ENCODE peak calls at places on chromosome 1, in six cellular contexts. One of them, this sample, is unnamed.
A peak's percentile ranks its signal among the peaks of the same experiment; 100 is the strongest.

GRCh38 chr1:110643886-110644285 is 30.9 kb downstream of the KCNA3 start:
- DNase-seq in A549: no peak
- DNase-seq in K562: no peak
- DNase-seq in IMR-90: no peak
- DNase-seq in H1: no peak
- DNase-seq in GM12878: no peak
- DNase-seq in this sample: no peak

GRCh38 chr1:200290010-200290685 is 119.7 kb downstream of the ZNF281 start:
- DNase-seq in A549: peak; percentile 57
- DNase-seq in K562: no peak
- DNase-seq in IMR-90: no peak
- DNase-seq in H1: no peak
- DNase-seq in GM12878: no peak
- DNase-seq in this sample: peak; percentile 11

GRCh38 chr1:234519506-234519905 is 40.5 kb upstream of the TARBP1 start:
- DNase-seq in A549: no peak
- DNase-seq in K562: no peak
- DNase-seq in IMR-90: no peak
- DNase-seq in H1: no peak
- DNase-seq in GM12878: no peak
- DNase-seq in this sample: no peak

GRCh38 chr1:29264773-29265389 is 28.6 kb downstream of the PTPRU start:
- DNase-seq in A549: no peak
- DNase-seq in K562: no peak
- DNase-seq in IMR-90: peak; percentile 84
- DNase-seq in H1: no peak
- DNase-seq in GM12878: no peak
- DNase-seq in this sample: no peak

GRCh38 chr1:90175490-90176157 is 180.7 kb downstream of the ZNF326 start:
- DNase-seq in A549: no peak
- DNase-seq in K562: no peak
- DNase-seq in IMR-90: no peak
- DNase-seq in H1: no peak
- DNase-seq in GM12878: no peak
- DNase-seq in this sample: no peak

GRCh38 chr1:13570924-13571323 is 12.7 kb upstream of the PDPN start:
- DNase-seq in A549: no peak
- DNase-seq in K562: peak; percentile 28
- DNase-seq in IMR-90: no peak
- DNase-seq in H1: no peak
- DNase-seq in GM12878: no peak
- DNase-seq in this sample: no peak

GRCh38 chr1:206715552-206716518 is 31.1 kb downstream of the MAPKAPK2 start:
- DNase-seq in A549: no peak
- DNase-seq in K562: no peak
- DNase-seq in IMR-90: no peak
- DNase-seq in H1: no peak
- DNase-seq in GM12878: no peak
- DNase-seq in this sample: no peak

GRCh38 chr1:218383051-218383450 is 37.9 kb downstream of the TGFB2 start:
- DNase-seq in A549: no peak
- DNase-seq in K562: no peak
- DNase-seq in IMR-90: no peak
- DNase-seq in H1: no peak
- DNase-seq in GM12878: no peak
- DNase-seq in this sample: no peak

GRCh38 chr1:235045034-235045690 is 83.5 kb downstream of the TOMM20 start:
- DNase-seq in A549: no peak
- DNase-seq in K562: no peak
- DNase-seq in IMR-90: peak; percentile 84
- DNase-seq in H1: no peak
- DNase-seq in GM12878: no peak
- DNase-seq in this sample: no peak

GRCh38 chr1:45969866-45970265 is 162.6 kb downstream of the PIK3R3 start:
- DNase-seq in A549: no peak
- DNase-seq in K562: no peak
- DNase-seq in IMR-90: no peak
- DNase-seq in H1: no peak
- DNase-seq in GM12878: no peak
- DNase-seq in this sample: no peak

GRCh38 chr1:151992345-151993083 is 1.1 kb downstream of the S100A10 start:
- DNase-seq in A549: peak; percentile 98
- DNase-seq in K562: peak; percentile 70
- DNase-seq in IMR-90: peak; percentile 87
- DNase-seq in H1: peak; percentile 75
- DNase-seq in GM12878: no peak
- DNase-seq in this sample: no peak

GRCh38 chr1:34419662-34420061 is 243.0 kb downstream of the C1orf94 start:
- DNase-seq in A549: no peak
- DNase-seq in K562: peak; percentile 15
- DNase-seq in IMR-90: no peak
- DNase-seq in H1: peak; percentile 57
- DNase-seq in GM12878: no peak
- DNase-seq in this sample: peak; percentile 29

GRCh38 chr1:211697356-211697755 is 21.9 kb upstream of the NEK2 start:
- DNase-seq in A549: no peak
- DNase-seq in K562: no peak
- DNase-seq in IMR-90: no peak
- DNase-seq in H1: no peak
- DNase-seq in GM12878: peak; percentile 79
- DNase-seq in this sample: no peak

GRCh38 chr1:77385551-77385950 is 103.7 kb downstream of the AK5 start:
- DNase-seq in A549: no peak
- DNase-seq in K562: no peak
- DNase-seq in IMR-90: peak; percentile 30
- DNase-seq in H1: no peak
- DNase-seq in GM12878: no peak
- DNase-seq in this sample: no peak

GRCh38 chr1:1202831-1203560 is 3.4 kb downstream of the TNFRSF18 start:
- DNase-seq in A549: no peak
- DNase-seq in K562: peak; percentile 66
- DNase-seq in IMR-90: no peak
- DNase-seq in H1: peak; percentile 48
- DNase-seq in GM12878: no peak
- DNase-seq in this sample: no peak

GRCh38 chr1:39639333-39640130 is at the start of gene HEYL:
- DNase-seq in A549: peak; percentile 86
- DNase-seq in K562: peak; percentile 96
- DNase-seq in IMR-90: peak; percentile 19
- DNase-seq in H1: peak; percentile 94
- DNase-seq in GM12878: no peak
- DNase-seq in this sample: no peak

GRCh38 chr1:208269338-208269666 is 25.1 kb upstream of the PLXNA2 start:
- DNase-seq in A549: no peak
- DNase-seq in K562: no peak
- DNase-seq in IMR-90: no peak
- DNase-seq in H1: no peak
- DNase-seq in GM12878: no peak
- DNase-seq in this sample: no peak

GRCh38 chr1:33349778-33350610 is 29.1 kb upstream of the A3GALT2 start:
- DNase-seq in A549: peak; percentile 70
- DNase-seq in K562: peak; percentile 97
- DNase-seq in IMR-90: peak; percentile 72
- DNase-seq in H1: peak; percentile 73
- DNase-seq in GM12878: no peak
- DNase-seq in this sample: peak; percentile 98

GRCh38 chr1:88239205-88239604 is 444.9 kb upstream of the PKN2 start:
- DNase-seq in A549: no peak
- DNase-seq in K562: no peak
- DNase-seq in IMR-90: no peak
- DNase-seq in H1: no peak
- DNase-seq in GM12878: no peak
- DNase-seq in this sample: no peak

GRCh38 chr1:38221006-38221649 is 174.5 kb upstream of the POU3F1 start:
- DNase-seq in A549: no peak
- DNase-seq in K562: no peak
- DNase-seq in IMR-90: peak; percentile 29
- DNase-seq in H1: no peak
- DNase-seq in GM12878: no peak
- DNase-seq in this sample: no peak

GRCh38 chr1:201282931-201283829 is at the start of gene PKP1:
- DNase-seq in A549: no peak
- DNase-seq in K562: no peak
- DNase-seq in IMR-90: peak; percentile 10
- DNase-seq in H1: peak; percentile 79
- DNase-seq in GM12878: no peak
- DNase-seq in this sample: no peak

GRCh38 chr1:18097206-18097605 is 10.4 kb upstream of the IGSF21 start:
- DNase-seq in A549: no peak
- DNase-seq in K562: no peak
- DNase-seq in IMR-90: no peak
- DNase-seq in H1: no peak
- DNase-seq in GM12878: no peak
- DNase-seq in this sample: no peak

GRCh38 chr1:206497774-206498173 is 9.6 kb upstream of the RASSF5 start:
- DNase-seq in A549: no peak
- DNase-seq in K562: no peak
- DNase-seq in IMR-90: no peak
- DNase-seq in H1: no peak
- DNase-seq in GM12878: no peak
- DNase-seq in this sample: no peak

GRCh38 chr1:25034736-25035522 is 104.9 kb upstream of the RUNX3 start:
- DNase-seq in A549: no peak
- DNase-seq in K562: no peak
- DNase-seq in IMR-90: no peak
- DNase-seq in H1: no peak
- DNase-seq in GM12878: no peak
- DNase-seq in this sample: no peak

GRCh38 chr1:203048086-203048485 is 21.8 kb downstream of the PPFIA4 start:
- DNase-seq in A549: no peak
- DNase-seq in K562: no peak
- DNase-seq in IMR-90: no peak
- DNase-seq in H1: no peak
- DNase-seq in GM12878: no peak
- DNase-seq in this sample: no peak

GRCh38 chr1:164561007-164561406 is 2.0 kb downstream of the PBX1 start:
- DNase-seq in A549: no peak
- DNase-seq in K562: no peak
- DNase-seq in IMR-90: no peak
- DNase-seq in H1: no peak
- DNase-seq in GM12878: no peak
- DNase-seq in this sample: no peak

GRCh38 chr1:174049514-174049913 is 27.4 kb upstream of the RC3H1 start:
- DNase-seq in A549: no peak
- DNase-seq in K562: no peak
- DNase-seq in IMR-90: no peak
- DNase-seq in H1: no peak
- DNase-seq in GM12878: no peak
- DNase-seq in this sample: no peak

GRCh38 chr1:53276902-53277281 is 38.6 kb upstream of the MAGOH start:
- DNase-seq in A549: no peak
- DNase-seq in K562: no peak
- DNase-seq in IMR-90: no peak
- DNase-seq in H1: no peak
- DNase-seq in GM12878: no peak
- DNase-seq in this sample: no peak

GRCh38 chr1:53276153-53276901 is 38.0 kb upstream of the MAGOH start:
- DNase-seq in A549: no peak
- DNase-seq in K562: no peak
- DNase-seq in IMR-90: no peak
- DNase-seq in H1: no peak
- DNase-seq in GM12878: no peak
- DNase-seq in this sample: no peak

GRCh38 chr1:53279556-53280160 is 41.3 kb upstream of the MAGOH start:
- DNase-seq in A549: no peak
- DNase-seq in K562: no peak
- DNase-seq in IMR-90: no peak
- DNase-seq in H1: no peak
- DNase-seq in GM12878: no peak
- DNase-seq in this sample: no peak

GRCh38 chr1:53277326-53277725 is 39.0 kb upstream of the MAGOH start:
- DNase-seq in A549: no peak
- DNase-seq in K562: no peak
- DNase-seq in IMR-90: no peak
- DNase-seq in H1: no peak
- DNase-seq in GM12878: no peak
- DNase-seq in this sample: no peak

GRCh38 chr1:53278294-53278693 is 40.0 kb upstream of the MAGOH start:
- DNase-seq in A549: peak; percentile 17
- DNase-seq in K562: peak; percentile 84
- DNase-seq in IMR-90: peak; percentile 7
- DNase-seq in H1: peak; percentile 89
- DNase-seq in GM12878: no peak
- DNase-seq in this sample: peak; percentile 89
- TF ChIP-seq RFX5 in A549: no peak
- TF ChIP-seq RFX5 in K562: no peak
- TF ChIP-seq RFX5 in IMR-90: no peak
- TF ChIP-seq RFX5 in H1: no peak
- TF ChIP-seq RFX5 in GM12878: no peak
- TF ChIP-seq RFX5 in this sample: no peak

GRCh38 chr1:54922921-54923421 is 36.0 kb upstream of the DHCR24 start:
- DNase-seq in A549: no peak
- DNase-seq in K562: no peak
- DNase-seq in IMR-90: no peak
- DNase-seq in H1: no peak
- DNase-seq in GM12878: no peak
- DNase-seq in this sample: no peak
- TF ChIP-seq RFX5 in A549: no peak
- TF ChIP-seq RFX5 in K562: no peak
- TF ChIP-seq RFX5 in IMR-90: no peak
- TF ChIP-seq RFX5 in H1: no peak
- TF ChIP-seq RFX5 in GM12878: no peak
- TF ChIP-seq RFX5 in this sample: no peak

GRCh38 chr1:10753279-10753678 is 43.2 kb downstream of the CASZ1 start:
- DNase-seq in A549: no peak
- DNase-seq in K562: peak; percentile 37
- DNase-seq in IMR-90: no peak
- DNase-seq in H1: peak; percentile 65
- DNase-seq in GM12878: no peak
- DNase-seq in this sample: peak; percentile 60
- TF ChIP-seq RFX5 in A549: no peak
- TF ChIP-seq RFX5 in K562: no peak
- TF ChIP-seq RFX5 in IMR-90: no peak
- TF ChIP-seq RFX5 in H1: no peak
- TF ChIP-seq RFX5 in GM12878: no peak
- TF ChIP-seq RFX5 in this sample: no peak

DNA sequence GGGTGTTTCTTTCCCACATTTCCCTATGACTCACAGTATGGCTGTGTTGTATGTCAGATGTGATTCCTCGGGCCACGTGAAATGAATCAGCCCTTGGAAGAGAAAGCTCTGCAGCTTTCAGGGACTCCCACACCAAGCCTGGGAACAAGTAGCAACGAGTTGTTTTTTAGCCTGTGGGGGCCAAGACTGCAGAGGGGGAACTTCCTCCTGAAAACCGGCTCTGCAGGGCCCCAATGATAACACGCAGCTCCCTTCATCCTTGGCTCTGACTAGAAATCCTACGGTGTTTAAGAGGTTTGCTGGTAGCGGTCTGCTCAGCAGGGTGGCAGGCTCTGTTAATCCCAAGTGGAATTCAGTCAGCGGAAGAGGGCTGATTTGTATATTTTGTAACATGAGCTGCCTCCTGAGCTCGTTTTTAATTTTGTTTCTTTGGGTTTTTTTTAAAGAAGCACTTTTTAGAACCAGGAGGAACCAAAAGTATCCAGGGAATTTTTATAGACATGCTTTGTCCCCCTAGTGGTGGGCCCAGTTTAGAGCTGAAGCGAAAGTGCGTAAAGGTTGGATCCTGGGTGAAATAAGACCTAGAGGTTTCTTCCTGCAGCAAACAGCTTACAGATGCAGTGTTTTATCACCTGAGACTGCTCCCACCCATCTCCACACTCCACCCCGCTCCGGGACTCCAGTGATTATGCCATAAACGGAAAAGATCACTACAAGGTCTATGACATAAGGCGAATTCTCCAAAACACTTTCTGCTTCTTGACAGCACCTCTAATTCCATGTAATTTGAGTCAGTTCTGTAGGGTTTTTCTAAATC is 48.8 kb downstream of the LAMC2 start:
- DNase-seq in A549: peak; percentile 59
- DNase-seq in K562: peak; percentile 21
- DNase-seq in IMR-90: peak; percentile 98
- DNase-seq in H1: peak; percentile 66
- DNase-seq in GM12878: no peak
- DNase-seq in this sample: peak; percentile 27
- TF ChIP-seq RFX5 in A549: no peak
- TF ChIP-seq RFX5 in K562: no peak
- TF ChIP-seq RFX5 in IMR-90: no peak
- TF ChIP-seq RFX5 in H1: no peak
- TF ChIP-seq RFX5 in GM12878: no peak
- TF ChIP-seq RFX5 in this sample: no peak

This sample was measured in SK-N-SH.